ENCODE peak calls at places on chromosomes 5 and 9, in ten cellular contexts. J is H7; X is stimulated activated CD8-positive, alpha-beta memory T cell treated with anti-CD3 and anti-CD28 coated beads, Interleukin-2, amount 100 ng/mL, for 48 hours; M is Jurkat, Clone E6-1; T is LoVo; O is HFFc6; W is amygdala; Y is NAMALWA; L is SK-N-DZ; U is breast epithelium. R is an unnamed sample.
A peak's percentile ranks its signal among the peaks of the same experiment; 100 is the strongest.

GRCh38 chr5:141492168-141492885 is 3.4 kb downstream of the PCDHGC5 start:
- DNase-seq in L (no peak), X (no peak), J (peak; percentile 82), Y (no peak), U (no peak), M (no peak), T (no peak), W (no peak), O (no peak), R (no peak)

GRCh38 chr9:93968451-93969327 is 13.5 kb upstream of the BARX1 start:
- DNase-seq in U (no peak), M (no peak), J (peak; percentile 36), O (no peak), L (no peak), W (no peak), X (no peak), T (no peak), Y (no peak), R (no peak)

GRCh38 chr5:133359861-133360260 is 252.5 kb downstream of the FSTL4 start:
- DNase-seq in J (no peak), X (no peak), W (no peak), U (no peak), L (no peak), T (no peak), M (no peak), Y (no peak), O (no peak), R (no peak)

GRCh38 chr9:19127881-19128719 is 808 bp upstream of the PLIN2 start:
- DNase-seq in L (no peak), U (peak; percentile 54), O (peak; percentile 32), T (no peak), X (no peak), M (no peak), W (peak; percentile 46), Y (peak; percentile 22), J (peak; percentile 75), R (no peak)

GRCh38 chr5:761854-762685 is 22.5 kb downstream of the ZDHHC11B start:
- DNase-seq in O (no peak), J (peak; percentile 45), T (no peak), U (peak; percentile 50), X (no peak), M (no peak), L (peak; percentile 22), Y (no peak), W (peak; percentile 86), R (no peak)

GRCh38 chr5:120451445-120451844 is 12.7 kb upstream of the PRR16 start:
- DNase-seq in L (no peak), U (no peak), O (no peak), J (no peak), T (no peak), W (no peak), M (no peak), Y (no peak), X (no peak), R (no peak)

GRCh38 chr5:179829732-179830435 is 9.2 kb downstream of the SQSTM1 start:
- DNase-seq in O (no peak), X (no peak), M (no peak), T (no peak), Y (no peak), L (no peak), J (no peak), W (no peak), U (no peak), R (no peak)

GRCh38 chr5:139308797-139309196 is 15.3 kb downstream of the MATR3 start:
- DNase-seq in O (no peak), Y (no peak), M (no peak), J (no peak), W (no peak), U (no peak), L (no peak), T (no peak), X (no peak), R (no peak)

GRCh38 chr5:139273322-139273571 is 20.3 kb upstream of the MATR3 start:
- DNase-seq in L (no peak), U (no peak), Y (no peak), O (no peak), W (no peak), X (no peak), T (no peak), J (peak; percentile 75), M (no peak), R (no peak)